ENCODE peak calls at places on chromosomes 13 and 19, in four cellular contexts. D, W, O and I are unnamed samples.

GRCh38 chr19:35511337-35511736 is 2.1 kb downstream of the DMKN start:
- ATAC-seq in D (no peak), W (no peak), O (no peak), I (no peak)

GRCh38 chr13:80436571-80437169 is 95.7 kb upstream of the SPRY2 start:
- ATAC-seq in D (peak; percentile 55), W (peak; percentile 18), O (peak; percentile 75), I (peak; percentile 82)

GRCh38 chr19:29507081-29507860 is 18.5 kb upstream of the VSTM2B start:
- ATAC-seq in D (no peak), W (no peak), O (no peak), I (no peak)

GRCh38 chr19:55113570-55114039 is 3.8 kb downstream of the PPP1R12C start:
- ATAC-seq in D (no peak), W (no peak), O (no peak), I (peak; percentile 73)

GRCh38 chr13:39054112-39054511 is 15.9 kb downstream of the NHLRC3 start:
- ATAC-seq in D (no peak), W (no peak), O (no peak), I (no peak)

GRCh38 chr13:111255228-111255790 is 65.1 kb upstream of the TEX29 start:
- ATAC-seq in D (peak; percentile 31), W (no peak), O (peak; percentile 70), I (no peak)

GRCh38 chr13:42378383-42378780 is 106.4 kb downstream of the AKAP11 start:
- ATAC-seq in D (no peak), W (no peak), O (no peak), I (no peak)

GRCh38 chr13:40376867-40377266 is 289.6 kb downstream of the FOXO1 start:
- ATAC-seq in D (no peak), W (no peak), O (no peak), I (no peak)

GRCh38 chr13:101111894-101112293 is 304.4 kb downstream of the NALCN start:
- ATAC-seq in D (no peak), W (no peak), O (no peak), I (no peak)

GRCh38 chr19:33278403-33279269 is 23.7 kb downstream of the CEBPA start:
- ATAC-seq in D (no peak), W (no peak), O (no peak), I (no peak)

GRCh38 chr13:77745784-77746183 is 48.3 kb downstream of the SLAIN1 start:
- ATAC-seq in D (no peak), W (no peak), O (no peak), I (no peak)

GRCh38 chr13:96940961-96941360 is 53.3 kb downstream of the OXGR1 start:
- ATAC-seq in D (no peak), W (no peak), O (no peak), I (no peak)

GRCh38 chr19:34375598-34375997 is 10.6 kb downstream of the GPI start:
- ATAC-seq in D (no peak), W (no peak), O (no peak), I (no peak)

GRCh38 chr19:45450042-45450380 is 17.8 kb upstream of the FOSB start:
- ATAC-seq in D (no peak), W (peak; percentile 5), O (peak; percentile 7), I (no peak)

GRCh38 chr19:2561895-2562294 is 86.0 kb downstream of the GADD45B start:
- ATAC-seq in D (no peak), W (peak; percentile 65), O (no peak), I (no peak)

GRCh38 chr13:78604782-78605611 is 1.6 kb upstream of the POU4F1 start:
- ATAC-seq in D (no peak), W (no peak), O (no peak), I (no peak)

GRCh38 chr13:109697936-109698335 is 88.4 kb downstream of the IRS2 start:
- ATAC-seq in D (no peak), W (no peak), O (no peak), I (no peak)

GRCh38 chr19:10270180-10270615 is 722 bp upstream of the ICAM1 start:
- ATAC-seq in D (peak; percentile 61), W (peak; percentile 67), O (peak; percentile 42), I (peak; percentile 53)

GRCh38 chr19:56148096-56148495 is 7.0 kb downstream of the ZNF444 start:
- ATAC-seq in D (no peak), W (no peak), O (no peak), I (no peak)

GRCh38 chr19:39264306-39265290 is 3.6 kb upstream of the IFNL2 start:
- ATAC-seq in D (no peak), W (peak; percentile 19), O (no peak), I (no peak)
- TF ChIP-seq CTCF in D (no peak), W (no peak), O (no peak), I (no peak)

DNA sequence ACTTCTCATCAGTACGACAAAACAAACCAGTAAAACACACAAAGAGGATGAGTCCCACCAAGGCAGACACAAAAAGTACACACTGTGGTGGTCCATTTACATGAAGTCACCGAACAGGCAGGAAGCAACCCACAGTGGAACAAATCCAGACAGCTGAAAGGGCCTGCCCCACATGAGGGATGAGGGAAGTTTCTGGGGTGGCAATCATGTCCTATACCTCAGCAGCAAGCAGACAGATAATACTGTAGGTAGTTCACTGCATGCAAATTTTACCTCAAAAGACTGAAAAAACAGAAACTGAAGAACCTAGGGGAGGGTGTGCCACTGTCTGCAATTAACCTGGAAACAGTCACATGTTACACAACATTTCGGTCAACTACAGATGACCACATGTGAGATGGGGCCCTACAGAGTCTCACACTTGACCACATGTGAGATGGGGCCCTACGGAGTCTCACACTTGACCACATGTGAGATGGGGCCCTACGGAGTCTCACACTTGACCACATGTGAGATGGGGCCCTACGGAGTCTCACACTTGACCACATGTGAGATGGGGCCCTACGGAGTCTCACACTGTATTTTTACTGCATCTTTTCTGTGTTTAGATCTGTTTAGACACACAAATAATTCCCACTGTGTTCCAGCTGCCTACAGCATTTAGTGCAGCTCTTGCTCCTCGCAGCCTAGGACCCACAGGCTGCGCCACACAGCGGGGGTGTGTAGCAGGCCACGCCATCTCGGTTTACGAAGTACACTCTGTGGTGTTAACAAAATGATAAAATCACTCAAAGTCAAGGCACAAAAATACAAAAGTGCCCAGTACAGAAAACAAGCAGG is 22.2 kb downstream of the PCID2 start:
- ATAC-seq in D (no peak), W (peak; percentile 26), O (no peak), I (no peak)
- H3K4me3 ChIP-seq in D (no peak overlapping the region), W (no peak overlapping the region), O (no peak overlapping the region), I (no peak overlapping the region)

GRCh38 chr13:50991624-50992610 is 82.3 kb downstream of the RNASEH2B start:
- ATAC-seq in D (no peak), W (peak; percentile 53), O (no peak), I (no peak)

GRCh38 chr13:50990540-50991506 is 81.2 kb downstream of the RNASEH2B start:
- ATAC-seq in D (peak; percentile 39), W (peak; percentile 57), O (no peak), I (peak; percentile 84)

GRCh38 chr13:50990050-50990449 is 80.5 kb downstream of the RNASEH2B start:
- ATAC-seq in D (no peak), W (no peak), O (no peak), I (no peak)

GRCh38 chr13:50993371-50993770 is 83.8 kb downstream of the RNASEH2B start:
- ATAC-seq in D (no peak), W (peak; percentile 26), O (no peak), I (no peak)

GRCh38 chr13:50989476-50989875 is 79.9 kb downstream of the RNASEH2B start:
- ATAC-seq in D (no peak), W (peak; percentile 49), O (no peak), I (no peak)
- TF ChIP-seq CTCF in D (no peak), W (no peak), O (peak; percentile 12), I (peak; percentile 48)

GRCh38 chr19:41564515-41565383 is 11.2 kb upstream of the CEACAM21 start:
- ATAC-seq in D (no peak), W (no peak), O (no peak), I (no peak)
- H3K4me3 ChIP-seq in D (no peak overlapping the region), W (no peak overlapping the region), O (no peak overlapping the region), I (peak overlapping the region; percentile 23)

GRCh38 chr13:87674143-87674772 is 3.1 kb downstream of the SLITRK5 start:
- ATAC-seq in D (no peak), W (no peak), O (no peak), I (no peak)

GRCh38 chr13:87669379-87669978 is 1.7 kb upstream of the SLITRK5 start:
- ATAC-seq in D (no peak), W (no peak), O (no peak), I (no peak)

GRCh38 chr13:87667686-87668085 is 3.5 kb upstream of the SLITRK5 start:
- ATAC-seq in D (no peak), W (no peak), O (no peak), I (no peak)

GRCh38 chr13:87671824-87672603 is 843 bp downstream of the SLITRK5 start:
- ATAC-seq in D (no peak), W (peak; percentile 11), O (no peak), I (no peak)

DNA sequence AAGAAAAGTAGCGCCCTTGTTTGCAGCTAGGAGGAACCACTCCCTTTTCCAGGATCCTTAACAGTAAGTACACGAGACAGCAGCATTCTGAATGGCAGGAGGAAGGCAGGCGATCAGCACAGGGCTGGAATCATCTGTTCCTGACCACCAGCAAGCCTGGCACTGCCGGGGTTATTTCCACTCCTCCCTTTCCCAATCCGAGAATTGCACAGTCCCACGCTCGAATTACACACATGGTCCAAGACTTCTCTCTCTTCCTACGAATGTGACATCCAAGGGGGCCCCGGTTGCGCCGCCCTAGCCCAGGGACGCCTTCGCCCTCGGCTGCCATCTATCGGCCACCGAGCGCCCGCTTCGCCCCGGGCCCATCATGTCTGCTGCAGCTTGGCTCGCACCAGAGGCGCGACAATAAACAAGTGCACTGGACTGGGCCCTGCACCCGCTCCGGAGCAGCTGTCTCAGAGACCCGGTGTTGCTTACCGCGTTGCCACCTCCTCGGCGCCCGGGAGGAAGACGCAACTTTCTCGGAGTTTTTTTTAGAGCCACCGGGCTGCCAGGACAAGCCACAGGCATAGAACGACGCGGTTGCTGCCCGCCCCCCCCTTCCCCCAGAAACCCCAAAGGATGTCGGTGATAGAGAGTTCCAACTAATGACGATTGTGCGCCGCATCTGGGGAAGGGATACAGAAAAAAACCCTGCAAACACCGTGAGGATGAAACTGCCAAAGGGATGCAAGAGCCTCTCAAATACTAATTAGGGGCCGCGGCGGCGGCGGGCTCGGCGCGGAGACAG is at the start of gene SLITRK5:
- ATAC-seq in D (peak; percentile 91), W (peak; percentile 94), O (peak; percentile 65), I (peak; percentile 87)
- TF ChIP-seq CTCF in D (peak; percentile 56), W (peak; percentile 62), O (peak; percentile 55), I (peak; percentile 43)

GRCh38 chr13:52158629-52159158 is 703 bp downstream of the NEK3 start:
- ATAC-seq in D (peak; percentile 12), W (peak; percentile 13), O (peak; percentile 9), I (peak; percentile 41)
- H3K4me3 ChIP-seq in D (peak overlapping the region; percentile 97), W (peak overlapping the region; percentile 67), O (peak overlapping the region; percentile 84), I (peak overlapping the region; percentile 74)